ENCODE peak calls at places on chromosome 13, in seven cellular contexts. C is heart right ventricle; V is CD8-positive, alpha-beta memory T cell; D is aorta; Y is CD4-positive, alpha-beta memory T cell; N is PC-3; I is heart left ventricle. E is an unnamed sample. For H3K4me1, the result is how much of the 10 kb centered on the place peaks cover.

GRCh38 chr13:42865703-42866102 is 84.3 kb downstream of the FAM216B start:
- DNase-seq in C (no peak), V (no peak), D (no peak), Y (no peak), N (no peak), I (no peak), E (no peak)

GRCh38 chr13:79775830-79776229 is 294.9 kb downstream of the NDFIP2 start:
- DNase-seq in C (no peak), V (no peak), D (no peak), Y (no peak), N (peak), I (no peak), E (no peak)

GRCh38 chr13:113964251-113964995 is 9.5 kb downstream of the C13orf46 start:
- DNase-seq in C (no peak), V (no peak), D (peak), Y (no peak), N (no peak), I (peak), E (no peak)

GRCh38 chr13:70171151-70171550 is 62.9 kb upstream of the KLHL1 start:
- DNase-seq in C (no peak), V (no peak), D (no peak), Y (no peak), N (peak), I (no peak), E (no peak)

GRCh38 chr13:108963846-108964600 is 334.6 kb downstream of the MYO16 start:
- DNase-seq in C (no peak), V (no peak), D (no peak), Y (no peak), N (peak), I (no peak), E (no peak)

GRCh38 chr13:97600438-97601080 is 166.6 kb downstream of the RAP2A start:
- DNase-seq in C (no peak), V (no peak), D (no peak), Y (no peak), N (peak), I (no peak), E (no peak)

GRCh38 chr13:76383671-76384461 is 502.3 kb downstream of the KCTD12 start:
- DNase-seq in C (no peak), V (no peak), D (peak), Y (no peak), N (peak), I (peak), E (no peak)

GRCh38 chr13:26557051-26557392 is 461 bp upstream of the WASF3 start:
- DNase-seq in C (no peak), V (no peak), D (no peak), Y (no peak), N (no peak), I (no peak), E (no peak)

GRCh38 chr13:24931450-24932217 is 164.3 kb upstream of the PABPC3 start:
- DNase-seq in C (no peak), V (no peak), D (no peak), Y (no peak), N (no peak), I (no peak), E (no peak)

GRCh38 chr13:110343241-110343865 is 36.3 kb downstream of the COL4A2 start:
- DNase-seq in C (no peak), V (no peak), D (no peak), Y (no peak), N (peak), I (peak), E (no peak)

GRCh38 chr13:94254737-94255136 is 224.7 kb downstream of the DCT start:
- DNase-seq in C (no peak), V (no peak), D (no peak), Y (no peak), N (no peak), I (no peak), E (no peak)

GRCh38 chr13:77397636-77398035 is 70.7 kb upstream of the MYCBP2 start:
- DNase-seq in C (no peak), V (no peak), D (no peak), Y (no peak), N (no peak), I (no peak), E (no peak)

GRCh38 chr13:79382545-79383275 is 23.3 kb downstream of the RBM26 start:
- DNase-seq in C (no peak), V (no peak), D (no peak), Y (no peak), N (peak), I (no peak), E (no peak)

GRCh38 chr13:29943301-29944085 is 93.1 kb upstream of the UBL3 start:
- DNase-seq in C (no peak), V (no peak), D (no peak), Y (no peak), N (no peak), I (no peak), E (no peak)

GRCh38 chr13:95756072-95756471 is 79.1 kb downstream of the DNAJC3 start:
- DNase-seq in C (no peak), V (no peak), D (no peak), Y (no peak), N (no peak), I (no peak), E (no peak)

GRCh38 chr13:94700051-94700535 is 12.3 kb downstream of the SOX21 start:
- DNase-seq in C (no peak), V (no peak), D (no peak), Y (no peak), N (no peak), I (no peak), E (no peak)

GRCh38 chr13:88063741-88064140 is 392.6 kb downstream of the SLITRK5 start:
- DNase-seq in C (no peak), V (no peak), D (no peak), Y (no peak), N (peak), I (no peak), E (no peak)

GRCh38 chr13:34886987-34887386 is 55.1 kb upstream of the NBEA start:
- DNase-seq in C (no peak), V (no peak), D (no peak), Y (no peak), N (peak), I (no peak), E (no peak)

GRCh38 chr13:41610426-41610825 is 153.1 kb downstream of the RGCC start:
- DNase-seq in C (peak), V (no peak), D (no peak), Y (no peak), N (peak), I (peak), E (no peak)

GRCh38 chr13:28754698-28755545 is 36.2 kb upstream of the SLC46A3 start:
- DNase-seq in C (peak), V (no peak), D (no peak), Y (no peak), N (peak), I (peak), E (no peak)

GRCh38 chr13:102286326-102286725 is 115.5 kb downstream of the FGF14 start:
- DNase-seq in C (no peak), V (no peak), D (no peak), Y (no peak), N (peak), I (no peak), E (no peak)

GRCh38 chr13:33380487-33381079 is 95.0 kb upstream of the STARD13 start:
- DNase-seq in C (no peak), V (no peak), D (no peak), Y (no peak), N (no peak), I (no peak), E (no peak)

GRCh38 chr13:28885191-28885590 is 65.1 kb downstream of the MTUS2 start:
- DNase-seq in C (no peak), V (no peak), D (no peak), Y (no peak), N (no peak), I (no peak), E (no peak)

GRCh38 chr13:52393572-52394357 is 12.2 kb downstream of the THSD1 start:
- DNase-seq in C (no peak), V (no peak), D (no peak), Y (no peak), N (peak), I (no peak), E (no peak)

GRCh38 chr13:75760182-75760981 is 124.3 kb downstream of the LMO7 start:
- DNase-seq in C (no peak), V (no peak), D (no peak), Y (peak), N (peak), I (peak), E (no peak)

GRCh38 chr13:35963982-35964665 is 167.1 kb downstream of the DCLK1 start:
- DNase-seq in C (no peak), V (no peak), D (no peak), Y (no peak), N (no peak), I (no peak), E (no peak)

GRCh38 chr13:112261924-112262323 is 114.2 kb upstream of the SPACA7 start:
- DNase-seq in C (no peak), V (no peak), D (no peak), Y (no peak), N (no peak), I (no peak), E (no peak)
- H3K4me3 ChIP-seq in C (no peak), V (no peak), D (no peak), Y (no peak), N (no peak), I (no peak), E (no peak)

DNA sequence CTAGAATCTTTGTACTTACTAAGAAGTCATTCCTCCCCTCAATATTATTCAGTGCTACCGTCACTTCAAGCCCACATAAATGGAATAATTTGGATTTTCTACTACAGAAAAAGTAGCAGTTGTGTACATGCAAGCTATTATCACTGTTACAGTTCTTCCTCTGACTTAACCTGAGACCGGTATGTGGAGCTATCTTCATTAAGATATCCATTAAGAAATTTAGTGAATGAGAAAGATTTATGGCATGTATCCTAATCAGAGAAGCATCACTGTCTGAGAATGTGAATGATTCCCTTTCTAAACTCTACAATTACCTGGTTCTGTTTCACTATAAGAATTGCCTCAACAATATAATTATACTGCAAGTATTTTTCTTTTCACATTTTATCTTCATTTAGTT is 278.7 kb downstream of the KLF5 start:
- DNase-seq in C (no peak), V (no peak), D (no peak), Y (no peak), N (no peak), I (no peak), E (no peak)
- H3K4me1 ChIP-seq in C (under half), V (under half), D (under half), Y (under half), N (half or more), I (under half), E (under half)

DNA sequence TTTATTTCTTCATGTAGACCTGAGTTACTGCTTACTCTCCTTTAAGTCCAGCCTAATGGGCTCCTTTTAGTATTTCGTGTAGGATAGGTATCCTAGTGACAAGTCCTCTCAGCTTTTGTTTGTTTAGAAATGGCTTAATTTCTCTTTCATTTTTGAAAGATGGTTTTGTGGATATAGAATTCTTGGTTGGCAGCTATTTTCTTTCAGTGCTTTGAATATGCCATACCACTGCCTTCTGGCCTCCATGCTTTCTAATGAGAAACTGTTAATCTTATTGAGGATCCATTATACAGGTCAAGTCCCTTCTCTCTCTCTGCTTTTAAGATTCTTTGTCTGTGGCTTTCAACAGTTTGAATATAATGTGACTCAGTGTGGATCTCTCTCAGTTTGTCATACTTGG is 46.8 kb upstream of the SACS start:
- DNase-seq in C (no peak), V (no peak), D (no peak), Y (no peak), N (no peak), I (no peak), E (no peak)
- H3K4me3 ChIP-seq in C (no peak), V (no peak), D (no peak), Y (no peak), N (no peak), I (no peak), E (no peak)

GRCh38 chr13:106523566-106523965 is 11.9 kb downstream of the EFNB2 start:
- DNase-seq in C (no peak), V (no peak), D (no peak), Y (no peak), N (no peak), I (no peak), E (no peak)
- H3K4me1 ChIP-seq in C (under half), V (under half), D (under half), Y (under half), N (under half), I (under half), E (under half)

GRCh38 chr13:37657134-37657533 is 58.6 kb upstream of the POSTN start:
- DNase-seq in C (no peak), V (no peak), D (no peak), Y (no peak), N (peak), I (no peak), E (no peak)

GRCh38 chr13:37652596-37652995 is 54.0 kb upstream of the POSTN start:
- DNase-seq in C (no peak), V (no peak), D (no peak), Y (no peak), N (peak), I (no peak), E (no peak)

GRCh38 chr13:37651891-37652290 is 53.3 kb upstream of the POSTN start:
- DNase-seq in C (no peak), V (no peak), D (no peak), Y (no peak), N (peak), I (no peak), E (no peak)

GRCh38 chr13:37651371-37651770 is 52.8 kb upstream of the POSTN start:
- DNase-seq in C (no peak), V (no peak), D (no peak), Y (no peak), N (no peak), I (no peak), E (no peak)

DNA sequence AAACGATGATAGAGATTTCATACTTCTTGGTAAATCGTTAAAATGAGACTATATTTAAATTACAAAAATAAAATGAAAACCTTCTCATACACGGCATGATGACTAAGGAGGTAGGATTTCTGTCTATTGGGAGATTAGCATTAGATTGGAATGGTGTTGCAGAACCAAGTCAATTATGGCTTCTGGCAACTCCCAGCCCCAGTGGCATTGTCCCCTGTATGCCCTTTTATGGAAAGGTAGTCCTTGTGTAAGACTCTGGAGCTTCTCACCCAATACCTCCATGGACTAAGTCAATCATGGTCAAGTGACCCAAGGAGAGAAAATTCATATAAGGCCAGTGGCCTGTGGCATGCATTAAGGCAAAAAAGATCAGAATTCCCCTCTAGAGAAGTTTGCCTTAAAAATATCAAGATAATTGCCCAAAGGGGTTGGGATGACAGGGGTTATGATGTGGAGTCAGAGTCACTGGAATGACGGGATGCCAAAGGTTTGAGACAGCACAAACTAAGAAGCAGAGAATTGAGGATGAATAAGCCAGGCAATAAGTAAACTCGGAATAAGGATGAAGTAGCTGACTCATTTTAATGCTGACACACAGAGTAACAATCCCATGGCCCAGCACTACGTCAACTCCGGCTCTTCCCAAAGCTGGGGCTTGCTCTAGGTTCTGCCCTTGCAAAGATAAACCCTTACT is 57.8 kb upstream of the POSTN start:
- DNase-seq in C (no peak), V (no peak), D (peak), Y (no peak), N (peak), I (no peak), E (no peak)
- H3K4me3 ChIP-seq in C (no peak), V (no peak), D (no peak), Y (no peak), N (no peak), I (no peak), E (no peak)

GRCh38 chr13:46377554-46377953 is 9.5 kb downstream of the RUBCNL start:
- DNase-seq in C (no peak), V (no peak), D (no peak), Y (no peak), N (no peak), I (no peak), E (no peak)
- H3K4me1 ChIP-seq in C (under half), V (under half), D (under half), Y (under half), N (under half), I (under half), E (under half)

DNA sequence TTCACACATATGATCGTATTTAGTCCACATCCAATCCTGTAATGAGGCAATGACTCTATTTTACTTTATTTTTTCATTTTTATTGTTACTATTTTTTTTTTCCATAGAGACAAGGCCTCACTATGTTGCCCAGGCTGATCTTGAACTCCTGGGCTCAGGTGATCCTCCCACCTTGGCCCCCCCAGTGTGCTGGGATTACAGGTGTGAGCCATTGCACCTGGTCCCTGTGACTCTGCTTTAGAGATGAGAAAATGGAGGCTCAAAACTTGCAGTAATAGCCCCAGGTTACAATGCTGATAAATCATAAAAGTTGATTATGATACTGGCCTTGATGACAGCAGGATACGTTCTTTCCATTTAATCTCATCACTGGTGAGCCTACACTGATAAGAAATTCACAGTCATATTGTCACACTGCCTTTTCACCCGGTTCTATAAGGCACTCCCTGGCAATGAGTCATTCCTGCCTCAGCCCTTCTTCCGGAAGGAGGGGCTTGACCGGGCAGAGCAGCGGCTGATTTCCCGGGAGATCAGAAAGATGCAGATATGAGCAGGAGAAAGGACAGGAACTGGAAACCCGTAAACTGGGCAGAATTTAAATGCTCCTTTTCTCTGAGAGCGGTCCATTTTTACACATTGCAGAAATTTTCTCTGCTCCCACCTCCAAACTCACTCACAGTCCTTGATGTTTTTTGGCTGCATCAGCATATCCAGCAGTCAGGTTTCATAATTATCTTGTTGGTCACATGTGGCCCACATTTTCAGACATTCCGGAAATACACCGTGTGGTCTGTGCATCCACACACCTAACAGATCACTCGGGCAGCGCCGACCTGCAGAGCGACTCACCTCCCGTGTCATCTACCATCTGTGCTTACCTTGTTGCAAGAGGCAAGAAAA is 616.4 kb downstream of the EFNB2 start:
- DNase-seq in C (no peak), V (no peak), D (peak), Y (no peak), N (peak), I (peak), E (no peak)
- H3K4me3 ChIP-seq in C (no peak), V (no peak), D (no peak), Y (no peak), N (peak), I (no peak), E (no peak)

GRCh38 chr13:40599146-40599545 is 67.3 kb downstream of the FOXO1 start:
- DNase-seq in C (no peak), V (no peak), D (no peak), Y (no peak), N (no peak), I (no peak), E (no peak)
- H3K4me1 ChIP-seq in C (under half), V (half or more), D (under half), Y (half or more), N (under half), I (under half), E (under half)

E was measured in breast epithelium.